ENCODE peak calls at places on chromosomes 16 and 17, in ten cellular contexts. One of them, this sample, is unnamed.

GRCh38 chr17:68424861-68425260 is 32.4 kb downstream of the WIPI1 start:
- DNase-seq in stimulated activated CD8-positive, alpha-beta memory T cell treated with anti-CD3 and anti-CD28 coated beads, Interleukin-15, amount 100 ng/mL, for 1 hour: no peak
- DNase-seq in fibroblast of the conjunctiva: no peak
- DNase-seq in naive thymus-derived CD8-positive, alpha-beta T cell: no peak
- DNase-seq in natural killer cell: no peak
- DNase-seq in kidney: no peak
- DNase-seq in neural progenitor cell: peak
- DNase-seq in stimulated activated CD4-positive, alpha-beta T cell treated with anti-CD3 and anti-CD28 coated beads, TNF-alpha, amount 100 ng/mL, for 48 hours: no peak
- DNase-seq in central memory CD8-positive, alpha-beta T cell: no peak
- DNase-seq in HS-5: no peak
- DNase-seq in this sample: no peak

GRCh38 chr16:17359778-17360177 is 111.0 kb downstream of the XYLT1 start:
- DNase-seq in stimulated activated CD8-positive, alpha-beta memory T cell treated with anti-CD3 and anti-CD28 coated beads, Interleukin-15, amount 100 ng/mL, for 1 hour: no peak
- DNase-seq in fibroblast of the conjunctiva: no peak
- DNase-seq in naive thymus-derived CD8-positive, alpha-beta T cell: no peak
- DNase-seq in natural killer cell: no peak
- DNase-seq in kidney: peak
- DNase-seq in neural progenitor cell: no peak
- DNase-seq in stimulated activated CD4-positive, alpha-beta T cell treated with anti-CD3 and anti-CD28 coated beads, TNF-alpha, amount 100 ng/mL, for 48 hours: peak
- DNase-seq in central memory CD8-positive, alpha-beta T cell: peak
- DNase-seq in HS-5: no peak
- DNase-seq in this sample: peak

GRCh38 chr17:57939797-57940196 is 15.4 kb downstream of the CUEDC1 start:
- DNase-seq in stimulated activated CD8-positive, alpha-beta memory T cell treated with anti-CD3 and anti-CD28 coated beads, Interleukin-15, amount 100 ng/mL, for 1 hour: no peak
- DNase-seq in fibroblast of the conjunctiva: no peak
- DNase-seq in naive thymus-derived CD8-positive, alpha-beta T cell: peak
- DNase-seq in natural killer cell: no peak
- DNase-seq in kidney: peak
- DNase-seq in neural progenitor cell: no peak
- DNase-seq in stimulated activated CD4-positive, alpha-beta T cell treated with anti-CD3 and anti-CD28 coated beads, TNF-alpha, amount 100 ng/mL, for 48 hours: no peak
- DNase-seq in central memory CD8-positive, alpha-beta T cell: no peak
- DNase-seq in HS-5: no peak
- DNase-seq in this sample: no peak

GRCh38 chr17:76023900-76024237 is 3.2 kb downstream of the EVPL start:
- DNase-seq in stimulated activated CD8-positive, alpha-beta memory T cell treated with anti-CD3 and anti-CD28 coated beads, Interleukin-15, amount 100 ng/mL, for 1 hour: no peak
- DNase-seq in fibroblast of the conjunctiva: no peak
- DNase-seq in naive thymus-derived CD8-positive, alpha-beta T cell: no peak
- DNase-seq in natural killer cell: no peak
- DNase-seq in kidney: no peak
- DNase-seq in neural progenitor cell: no peak
- DNase-seq in stimulated activated CD4-positive, alpha-beta T cell treated with anti-CD3 and anti-CD28 coated beads, TNF-alpha, amount 100 ng/mL, for 48 hours: no peak
- DNase-seq in central memory CD8-positive, alpha-beta T cell: no peak
- DNase-seq in HS-5: no peak
- DNase-seq in this sample: no peak

GRCh38 chr17:13537871-13538643 is 63.7 kb downstream of the HS3ST3A1 start:
- DNase-seq in stimulated activated CD8-positive, alpha-beta memory T cell treated with anti-CD3 and anti-CD28 coated beads, Interleukin-15, amount 100 ng/mL, for 1 hour: no peak
- DNase-seq in fibroblast of the conjunctiva: no peak
- DNase-seq in naive thymus-derived CD8-positive, alpha-beta T cell: no peak
- DNase-seq in natural killer cell: no peak
- DNase-seq in kidney: no peak
- DNase-seq in neural progenitor cell: no peak
- DNase-seq in stimulated activated CD4-positive, alpha-beta T cell treated with anti-CD3 and anti-CD28 coated beads, TNF-alpha, amount 100 ng/mL, for 48 hours: no peak
- DNase-seq in central memory CD8-positive, alpha-beta T cell: no peak
- DNase-seq in HS-5: no peak
- DNase-seq in this sample: no peak

GRCh38 chr16:4611337-4612023 is 3.2 kb downstream of the UBALD1 start:
- DNase-seq in stimulated activated CD8-positive, alpha-beta memory T cell treated with anti-CD3 and anti-CD28 coated beads, Interleukin-15, amount 100 ng/mL, for 1 hour: no peak
- DNase-seq in fibroblast of the conjunctiva: no peak
- DNase-seq in naive thymus-derived CD8-positive, alpha-beta T cell: no peak
- DNase-seq in natural killer cell: no peak
- DNase-seq in kidney: peak
- DNase-seq in neural progenitor cell: no peak
- DNase-seq in stimulated activated CD4-positive, alpha-beta T cell treated with anti-CD3 and anti-CD28 coated beads, TNF-alpha, amount 100 ng/mL, for 48 hours: no peak
- DNase-seq in central memory CD8-positive, alpha-beta T cell: no peak
- DNase-seq in HS-5: no peak
- DNase-seq in this sample: no peak

GRCh38 chr16:72013389-72013788 is 4.8 kb downstream of the DHODH start:
- DNase-seq in stimulated activated CD8-positive, alpha-beta memory T cell treated with anti-CD3 and anti-CD28 coated beads, Interleukin-15, amount 100 ng/mL, for 1 hour: no peak
- DNase-seq in fibroblast of the conjunctiva: no peak
- DNase-seq in naive thymus-derived CD8-positive, alpha-beta T cell: no peak
- DNase-seq in natural killer cell: no peak
- DNase-seq in kidney: peak
- DNase-seq in neural progenitor cell: no peak
- DNase-seq in stimulated activated CD4-positive, alpha-beta T cell treated with anti-CD3 and anti-CD28 coated beads, TNF-alpha, amount 100 ng/mL, for 48 hours: no peak
- DNase-seq in central memory CD8-positive, alpha-beta T cell: no peak
- DNase-seq in HS-5: no peak
- DNase-seq in this sample: no peak

GRCh38 chr17:68057531-68057952 is 22.0 kb downstream of the KPNA2 start:
- DNase-seq in stimulated activated CD8-positive, alpha-beta memory T cell treated with anti-CD3 and anti-CD28 coated beads, Interleukin-15, amount 100 ng/mL, for 1 hour: peak
- DNase-seq in fibroblast of the conjunctiva: no peak
- DNase-seq in naive thymus-derived CD8-positive, alpha-beta T cell: peak
- DNase-seq in natural killer cell: peak
- DNase-seq in kidney: no peak
- DNase-seq in neural progenitor cell: no peak
- DNase-seq in stimulated activated CD4-positive, alpha-beta T cell treated with anti-CD3 and anti-CD28 coated beads, TNF-alpha, amount 100 ng/mL, for 48 hours: no peak
- DNase-seq in central memory CD8-positive, alpha-beta T cell: peak
- DNase-seq in HS-5: no peak
- DNase-seq in this sample: no peak

GRCh38 chr17:8056232-8056975 is 17.5 kb downstream of the ALOX15B start:
- DNase-seq in stimulated activated CD8-positive, alpha-beta memory T cell treated with anti-CD3 and anti-CD28 coated beads, Interleukin-15, amount 100 ng/mL, for 1 hour: no peak
- DNase-seq in fibroblast of the conjunctiva: peak
- DNase-seq in naive thymus-derived CD8-positive, alpha-beta T cell: peak
- DNase-seq in natural killer cell: peak
- DNase-seq in kidney: peak
- DNase-seq in neural progenitor cell: no peak
- DNase-seq in stimulated activated CD4-positive, alpha-beta T cell treated with anti-CD3 and anti-CD28 coated beads, TNF-alpha, amount 100 ng/mL, for 48 hours: peak
- DNase-seq in central memory CD8-positive, alpha-beta T cell: no peak
- DNase-seq in HS-5: no peak
- DNase-seq in this sample: no peak

GRCh38 chr16:3188925-3189825 is 1.2 kb downstream of the OR1F1 start:
- DNase-seq in stimulated activated CD8-positive, alpha-beta memory T cell treated with anti-CD3 and anti-CD28 coated beads, Interleukin-15, amount 100 ng/mL, for 1 hour: no peak
- DNase-seq in fibroblast of the conjunctiva: peak
- DNase-seq in naive thymus-derived CD8-positive, alpha-beta T cell: no peak
- DNase-seq in natural killer cell: no peak
- DNase-seq in kidney: no peak
- DNase-seq in neural progenitor cell: peak
- DNase-seq in stimulated activated CD4-positive, alpha-beta T cell treated with anti-CD3 and anti-CD28 coated beads, TNF-alpha, amount 100 ng/mL, for 48 hours: no peak
- DNase-seq in central memory CD8-positive, alpha-beta T cell: no peak
- DNase-seq in HS-5: no peak
- DNase-seq in this sample: no peak

GRCh38 chr17:35578195-35578928 is at the start of gene PEX12:
- DNase-seq in stimulated activated CD8-positive, alpha-beta memory T cell treated with anti-CD3 and anti-CD28 coated beads, Interleukin-15, amount 100 ng/mL, for 1 hour: peak
- DNase-seq in fibroblast of the conjunctiva: peak
- DNase-seq in naive thymus-derived CD8-positive, alpha-beta T cell: peak
- DNase-seq in natural killer cell: peak
- DNase-seq in kidney: peak
- DNase-seq in neural progenitor cell: peak
- DNase-seq in stimulated activated CD4-positive, alpha-beta T cell treated with anti-CD3 and anti-CD28 coated beads, TNF-alpha, amount 100 ng/mL, for 48 hours: peak
- DNase-seq in central memory CD8-positive, alpha-beta T cell: peak
- DNase-seq in HS-5: peak
- DNase-seq in this sample: peak

GRCh38 chr17:9342225-9342624 is 233.4 kb downstream of the STX8 start:
- DNase-seq in stimulated activated CD8-positive, alpha-beta memory T cell treated with anti-CD3 and anti-CD28 coated beads, Interleukin-15, amount 100 ng/mL, for 1 hour: no peak
- DNase-seq in fibroblast of the conjunctiva: no peak
- DNase-seq in naive thymus-derived CD8-positive, alpha-beta T cell: no peak
- DNase-seq in natural killer cell: no peak
- DNase-seq in kidney: no peak
- DNase-seq in neural progenitor cell: peak
- DNase-seq in stimulated activated CD4-positive, alpha-beta T cell treated with anti-CD3 and anti-CD28 coated beads, TNF-alpha, amount 100 ng/mL, for 48 hours: no peak
- DNase-seq in central memory CD8-positive, alpha-beta T cell: no peak
- DNase-seq in HS-5: no peak
- DNase-seq in this sample: no peak

GRCh38 chr17:6439951-6440350 is 4.3 kb upstream of the PIMREG start:
- DNase-seq in stimulated activated CD8-positive, alpha-beta memory T cell treated with anti-CD3 and anti-CD28 coated beads, Interleukin-15, amount 100 ng/mL, for 1 hour: no peak
- DNase-seq in fibroblast of the conjunctiva: no peak
- DNase-seq in naive thymus-derived CD8-positive, alpha-beta T cell: no peak
- DNase-seq in natural killer cell: no peak
- DNase-seq in kidney: no peak
- DNase-seq in neural progenitor cell: peak
- DNase-seq in stimulated activated CD4-positive, alpha-beta T cell treated with anti-CD3 and anti-CD28 coated beads, TNF-alpha, amount 100 ng/mL, for 48 hours: no peak
- DNase-seq in central memory CD8-positive, alpha-beta T cell: no peak
- DNase-seq in HS-5: no peak
- DNase-seq in this sample: no peak

GRCh38 chr16:54425068-54425467 is 138.5 kb upstream of the IRX3 start:
- DNase-seq in stimulated activated CD8-positive, alpha-beta memory T cell treated with anti-CD3 and anti-CD28 coated beads, Interleukin-15, amount 100 ng/mL, for 1 hour: no peak
- DNase-seq in fibroblast of the conjunctiva: no peak
- DNase-seq in naive thymus-derived CD8-positive, alpha-beta T cell: no peak
- DNase-seq in natural killer cell: no peak
- DNase-seq in kidney: no peak
- DNase-seq in neural progenitor cell: no peak
- DNase-seq in stimulated activated CD4-positive, alpha-beta T cell treated with anti-CD3 and anti-CD28 coated beads, TNF-alpha, amount 100 ng/mL, for 48 hours: no peak
- DNase-seq in central memory CD8-positive, alpha-beta T cell: no peak
- DNase-seq in HS-5: no peak
- DNase-seq in this sample: no peak

GRCh38 chr16:79497951-79498350 is 102.6 kb downstream of the MAF start:
- DNase-seq in stimulated activated CD8-positive, alpha-beta memory T cell treated with anti-CD3 and anti-CD28 coated beads, Interleukin-15, amount 100 ng/mL, for 1 hour: no peak
- DNase-seq in fibroblast of the conjunctiva: no peak
- DNase-seq in naive thymus-derived CD8-positive, alpha-beta T cell: no peak
- DNase-seq in natural killer cell: no peak
- DNase-seq in kidney: no peak
- DNase-seq in neural progenitor cell: no peak
- DNase-seq in stimulated activated CD4-positive, alpha-beta T cell treated with anti-CD3 and anti-CD28 coated beads, TNF-alpha, amount 100 ng/mL, for 48 hours: no peak
- DNase-seq in central memory CD8-positive, alpha-beta T cell: no peak
- DNase-seq in HS-5: no peak
- DNase-seq in this sample: no peak

GRCh38 chr17:78826836-78827509 is 13.6 kb downstream of the USP36 start:
- DNase-seq in stimulated activated CD8-positive, alpha-beta memory T cell treated with anti-CD3 and anti-CD28 coated beads, Interleukin-15, amount 100 ng/mL, for 1 hour: no peak
- DNase-seq in fibroblast of the conjunctiva: no peak
- DNase-seq in naive thymus-derived CD8-positive, alpha-beta T cell: no peak
- DNase-seq in natural killer cell: no peak
- DNase-seq in kidney: no peak
- DNase-seq in neural progenitor cell: no peak
- DNase-seq in stimulated activated CD4-positive, alpha-beta T cell treated with anti-CD3 and anti-CD28 coated beads, TNF-alpha, amount 100 ng/mL, for 48 hours: no peak
- DNase-seq in central memory CD8-positive, alpha-beta T cell: no peak
- DNase-seq in HS-5: no peak
- DNase-seq in this sample: no peak

GRCh38 chr17:30954046-30954805 is 16.6 kb upstream of the RNF135 start:
- DNase-seq in stimulated activated CD8-positive, alpha-beta memory T cell treated with anti-CD3 and anti-CD28 coated beads, Interleukin-15, amount 100 ng/mL, for 1 hour: no peak
- DNase-seq in fibroblast of the conjunctiva: no peak
- DNase-seq in naive thymus-derived CD8-positive, alpha-beta T cell: no peak
- DNase-seq in natural killer cell: no peak
- DNase-seq in kidney: peak
- DNase-seq in neural progenitor cell: no peak
- DNase-seq in stimulated activated CD4-positive, alpha-beta T cell treated with anti-CD3 and anti-CD28 coated beads, TNF-alpha, amount 100 ng/mL, for 48 hours: no peak
- DNase-seq in central memory CD8-positive, alpha-beta T cell: no peak
- DNase-seq in HS-5: no peak
- DNase-seq in this sample: no peak

GRCh38 chr16:72962347-72962746 is 85.6 kb downstream of the ZFHX3 start:
- DNase-seq in stimulated activated CD8-positive, alpha-beta memory T cell treated with anti-CD3 and anti-CD28 coated beads, Interleukin-15, amount 100 ng/mL, for 1 hour: no peak
- DNase-seq in fibroblast of the conjunctiva: no peak
- DNase-seq in naive thymus-derived CD8-positive, alpha-beta T cell: no peak
- DNase-seq in natural killer cell: no peak
- DNase-seq in kidney: no peak
- DNase-seq in neural progenitor cell: no peak
- DNase-seq in stimulated activated CD4-positive, alpha-beta T cell treated with anti-CD3 and anti-CD28 coated beads, TNF-alpha, amount 100 ng/mL, for 48 hours: no peak
- DNase-seq in central memory CD8-positive, alpha-beta T cell: no peak
- DNase-seq in HS-5: no peak
- DNase-seq in this sample: no peak

GRCh38 chr17:67575325-67575724 is 142.4 kb upstream of the NOL11 start:
- DNase-seq in stimulated activated CD8-positive, alpha-beta memory T cell treated with anti-CD3 and anti-CD28 coated beads, Interleukin-15, amount 100 ng/mL, for 1 hour: no peak
- DNase-seq in fibroblast of the conjunctiva: no peak
- DNase-seq in naive thymus-derived CD8-positive, alpha-beta T cell: no peak
- DNase-seq in natural killer cell: no peak
- DNase-seq in kidney: peak
- DNase-seq in neural progenitor cell: no peak
- DNase-seq in stimulated activated CD4-positive, alpha-beta T cell treated with anti-CD3 and anti-CD28 coated beads, TNF-alpha, amount 100 ng/mL, for 48 hours: no peak
- DNase-seq in central memory CD8-positive, alpha-beta T cell: no peak
- DNase-seq in HS-5: no peak
- DNase-seq in this sample: no peak

GRCh38 chr16:21175397-21175796 is 16.9 kb downstream of the LDAF1 start:
- DNase-seq in stimulated activated CD8-positive, alpha-beta memory T cell treated with anti-CD3 and anti-CD28 coated beads, Interleukin-15, amount 100 ng/mL, for 1 hour: no peak
- DNase-seq in fibroblast of the conjunctiva: no peak
- DNase-seq in naive thymus-derived CD8-positive, alpha-beta T cell: no peak
- DNase-seq in natural killer cell: no peak
- DNase-seq in kidney: no peak
- DNase-seq in neural progenitor cell: no peak
- DNase-seq in stimulated activated CD4-positive, alpha-beta T cell treated with anti-CD3 and anti-CD28 coated beads, TNF-alpha, amount 100 ng/mL, for 48 hours: no peak
- DNase-seq in central memory CD8-positive, alpha-beta T cell: no peak
- DNase-seq in HS-5: no peak
- DNase-seq in this sample: no peak

GRCh38 chr17:39867084-39867890 is 715 bp upstream of the ZPBP2 start:
- DNase-seq in stimulated activated CD8-positive, alpha-beta memory T cell treated with anti-CD3 and anti-CD28 coated beads, Interleukin-15, amount 100 ng/mL, for 1 hour: no peak
- DNase-seq in fibroblast of the conjunctiva: no peak
- DNase-seq in naive thymus-derived CD8-positive, alpha-beta T cell: peak
- DNase-seq in natural killer cell: no peak
- DNase-seq in kidney: no peak
- DNase-seq in neural progenitor cell: no peak
- DNase-seq in stimulated activated CD4-positive, alpha-beta T cell treated with anti-CD3 and anti-CD28 coated beads, TNF-alpha, amount 100 ng/mL, for 48 hours: no peak
- DNase-seq in central memory CD8-positive, alpha-beta T cell: peak
- DNase-seq in HS-5: no peak
- DNase-seq in this sample: no peak

GRCh38 chr16:58417600-58417999 is 25.3 kb downstream of the GINS3 start:
- DNase-seq in stimulated activated CD8-positive, alpha-beta memory T cell treated with anti-CD3 and anti-CD28 coated beads, Interleukin-15, amount 100 ng/mL, for 1 hour: no peak
- DNase-seq in fibroblast of the conjunctiva: no peak
- DNase-seq in naive thymus-derived CD8-positive, alpha-beta T cell: no peak
- DNase-seq in natural killer cell: no peak
- DNase-seq in kidney: no peak
- DNase-seq in neural progenitor cell: no peak
- DNase-seq in stimulated activated CD4-positive, alpha-beta T cell treated with anti-CD3 and anti-CD28 coated beads, TNF-alpha, amount 100 ng/mL, for 48 hours: no peak
- DNase-seq in central memory CD8-positive, alpha-beta T cell: no peak
- DNase-seq in HS-5: no peak
- DNase-seq in this sample: no peak